ENCODE peak calls at places on chromosomes 3 and 15, in four cellular contexts. A, E, O and K are unnamed samples.

GRCh38 chr15:71089801-71090200 is 25.5 kb upstream of the THSD4 start:
- DNase-seq in O (no peak), E (no peak), A (no peak), K (no peak)

GRCh38 chr15:80967451-80967850 is 22.2 kb downstream of the MESD start:
- DNase-seq in E (peak), O (no peak), A (no peak), K (no peak)

GRCh38 chr3:81554348-81554747 is 207.1 kb downstream of the GBE1 start:
- DNase-seq in O (no peak), E (peak), A (no peak), K (peak)

GRCh38 chr15:65939901-65940617 is 70.8 kb downstream of the RAB11A start:
- DNase-seq in O (no peak), A (peak), E (peak), K (peak)

GRCh38 chr3:45793482-45794176 is 2.7 kb downstream of the SLC6A20 start:
- DNase-seq in O (no peak), A (no peak), E (no peak), K (no peak)

GRCh38 chr15:84980196-84981053 is 1.2 kb upstream of the PDE8A start:
- DNase-seq in O (peak), A (peak), E (peak), K (peak)

GRCh38 chr15:26013946-26014345 is 150.8 kb upstream of the ATP10A start:
- DNase-seq in E (no peak), O (no peak), A (no peak), K (no peak)

GRCh38 chr3:182979103-182979697 is 1.1 kb downstream of the DCUN1D1 start:
- DNase-seq in E (no peak), O (peak), A (no peak), K (no peak)

GRCh38 chr15:52040167-52040900 is 21.3 kb downstream of the MAPK6 start:
- DNase-seq in A (no peak), E (peak), O (no peak), K (peak)

GRCh38 chr3:29183346-29184087 is 97.4 kb upstream of the RBMS3 start:
- DNase-seq in A (no peak), O (no peak), E (peak), K (peak)

GRCh38 chr3:127259882-127260281 is 28.0 kb downstream of the PRR20G start:
- DNase-seq in O (no peak), E (no peak), A (no peak), K (no peak)

GRCh38 chr3:196639517-196640500 is at the start of gene NRROS:
- DNase-seq in A (peak), O (peak), E (peak), K (peak)
- H3K4me3 ChIP-seq in A (peak), O (peak), E (peak), K (peak)

GRCh38 chr3:152196782-152197181 is 71.9 kb upstream of the MBNL1 start:
- DNase-seq in O (no peak), E (no peak), A (no peak), K (no peak)
- H3K4me3 ChIP-seq in O (no peak), E (peak), A (peak), K (no peak)

DNA sequence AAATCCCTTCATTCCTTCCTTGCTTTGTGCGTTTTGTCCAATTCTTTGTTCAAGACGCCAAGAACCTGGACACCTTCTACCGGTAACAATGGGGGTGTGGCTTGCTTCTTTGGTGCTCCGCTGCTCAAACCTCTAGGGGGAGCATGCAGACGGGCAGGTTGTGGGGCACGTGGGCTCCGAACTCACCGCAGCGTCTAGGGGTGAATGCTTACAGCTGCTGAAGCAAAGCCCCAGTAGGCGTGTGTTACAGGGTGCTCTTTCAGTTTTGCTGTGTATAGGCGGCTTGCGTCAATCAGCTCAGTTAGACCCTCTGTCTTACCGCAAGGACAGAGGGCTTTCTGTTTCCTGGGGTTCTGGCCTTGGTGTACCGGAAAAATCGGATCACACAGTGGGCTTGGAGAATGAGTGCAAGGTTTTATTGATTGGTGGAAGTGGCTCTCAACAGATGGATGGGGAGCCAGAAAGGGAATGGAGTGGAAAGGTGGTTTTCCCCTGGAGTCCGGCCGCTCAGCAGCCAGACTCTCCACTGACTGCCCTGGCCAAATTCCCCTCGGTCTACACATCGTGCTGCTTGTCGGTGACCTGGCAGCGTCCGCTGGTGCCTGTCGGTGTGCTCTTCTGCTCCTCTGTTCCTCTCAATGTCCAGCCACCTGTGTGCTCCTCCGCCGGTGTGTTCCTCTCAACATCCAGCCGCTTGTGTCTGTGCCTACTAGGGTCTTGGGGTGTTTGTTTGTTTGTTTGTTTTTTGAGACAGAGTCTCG is 1.2 kb upstream of the LRRC34 start:
- DNase-seq in A (no peak), O (peak), E (no peak), K (peak)
- H3K4me3 ChIP-seq in A (peak), O (no peak), E (peak), K (peak)

DNA sequence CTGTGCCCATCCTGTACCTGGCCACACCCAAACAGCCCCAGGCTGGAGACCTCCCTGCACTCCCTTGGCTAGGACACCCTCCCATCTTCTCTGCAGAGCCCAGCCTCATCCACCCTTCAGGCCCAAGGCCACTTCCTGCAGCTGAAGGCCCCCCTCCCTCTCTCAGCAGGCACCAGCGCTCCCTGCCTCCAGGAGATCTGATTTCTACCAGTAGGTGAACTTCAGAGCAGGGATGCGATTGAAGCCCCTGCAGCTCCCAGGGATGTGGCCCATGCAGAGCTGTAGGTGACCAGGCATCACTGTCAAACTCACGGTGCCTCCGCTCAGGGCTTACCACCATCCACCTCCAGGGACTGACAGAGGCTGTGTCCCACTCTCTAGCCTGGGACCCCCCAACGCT is 96.3 kb downstream of the NUP210 start:
- DNase-seq in O (no peak), E (no peak), A (no peak), K (no peak)
- H3K4me3 ChIP-seq in O (no peak), E (no peak), A (no peak), K (no peak)

DNA sequence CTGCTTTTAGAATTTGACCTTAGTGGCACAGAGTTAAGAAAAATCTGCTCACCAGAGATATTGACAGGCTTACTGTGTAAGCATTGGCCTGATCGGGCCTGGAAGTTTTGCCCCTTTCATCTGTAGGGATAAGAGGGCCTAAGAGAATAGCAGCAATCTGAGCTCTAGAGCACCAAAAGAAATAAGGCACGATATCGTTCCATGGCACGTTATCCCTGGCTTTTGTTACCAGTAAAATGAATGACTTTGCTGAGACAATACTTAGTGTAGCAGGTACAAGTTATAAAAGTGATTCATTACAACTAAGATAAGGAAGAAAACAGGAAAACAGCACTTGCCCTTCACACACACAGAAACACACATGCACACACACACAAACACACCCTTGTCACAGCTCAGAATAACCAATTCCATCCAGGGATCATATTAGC is 5.0 kb downstream of the THBS1 start:
- DNase-seq in O (peak), A (no peak), E (no peak), K (no peak)
- H3K4me3 ChIP-seq in O (no peak), A (no peak), E (peak), K (no peak)

GRCh38 chr3:149435936-149436885 is 38.3 kb upstream of the TM4SF4 start:
- DNase-seq in O (no peak), A (no peak), E (peak), K (peak)

GRCh38 chr3:149437286-149437685 is 37.2 kb upstream of the TM4SF4 start:
- DNase-seq in A (no peak), O (no peak), E (no peak), K (no peak)

GRCh38 chr3:149441662-149442442 is 32.6 kb upstream of the TM4SF4 start:
- DNase-seq in A (no peak), O (no peak), E (no peak), K (no peak)

GRCh38 chr3:149437710-149438109 is 36.8 kb upstream of the TM4SF4 start:
- DNase-seq in A (no peak), O (peak), E (no peak), K (no peak)

GRCh38 chr3:149438981-149439380 is 35.5 kb upstream of the TM4SF4 start:
- DNase-seq in O (no peak), E (no peak), A (no peak), K (no peak)
- H3K4me3 ChIP-seq in O (no peak), E (no peak), A (no peak), K (no peak)

GRCh38 chr3:141485578-141486415 is 1.0 kb upstream of the RASA2 start:
- DNase-seq in E (peak), A (no peak), O (peak), K (peak)
- H3K4me3 ChIP-seq in E (no peak), A (peak), O (no peak), K (peak)

DNA sequence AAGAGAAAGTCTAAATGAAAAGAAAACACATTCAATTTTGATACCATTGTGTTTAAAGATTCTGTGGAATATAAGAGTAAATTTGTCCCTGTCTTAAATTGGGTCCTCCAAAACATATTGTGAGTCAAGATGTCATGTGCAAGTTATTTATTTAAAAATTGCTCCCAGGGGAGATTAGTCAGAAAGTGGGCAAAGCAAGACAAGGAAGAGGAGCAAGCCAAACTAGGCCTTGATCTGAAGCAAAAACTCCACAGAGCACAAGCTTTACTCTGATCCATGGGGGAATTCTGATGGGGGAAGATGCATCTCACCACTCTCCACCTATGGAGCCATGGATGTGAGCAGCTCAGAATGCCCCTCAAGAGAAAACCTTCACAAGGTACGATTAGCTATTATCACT is 342.8 kb upstream of the IL12A start:
- DNase-seq in O (no peak), A (no peak), E (no peak), K (peak)
- H3K4me3 ChIP-seq in O (no peak), A (no peak), E (no peak), K (no peak)

GRCh38 chr3:197541756-197542539 is 13.8 kb downstream of the BDH1 start:
- DNase-seq in O (no peak), A (peak), E (peak), K (peak)
- H3K4me3 ChIP-seq in O (no peak), A (no peak), E (no peak), K (no peak)